ENCODE peak calls at places on chromosomes 1 and 21, in four cellular contexts. N is A673; A is GM23338; F is CD4-positive, alpha-beta memory T cell. Z is an unnamed sample.

GRCh38 chr1:53945183-53945432 is 391 bp downstream of the IFT25 start:
- DNase-seq in F (no peak), A (no peak), N (no peak), Z (peak; percentile 10)

GRCh38 chr1:97832490-97832889 is 88.3 kb downstream of the DPYD start:
- DNase-seq in A (no peak), N (peak; percentile 92), F (no peak), Z (no peak)

GRCh38 chr1:173294853-173295252 is 87.7 kb upstream of the TNFSF4 start:
- DNase-seq in N (no peak), F (no peak), A (no peak), Z (no peak)

GRCh38 chr1:208069908-208070307 is 159.0 kb upstream of the CD34 start:
- DNase-seq in F (no peak), A (no peak), N (no peak), Z (peak; percentile 18)

GRCh38 chr1:38624341-38625039 is 235.1 kb downstream of the RRAGC start:
- DNase-seq in A (no peak), F (no peak), N (no peak), Z (no peak)

GRCh38 chr1:20981903-20982695 is 194.6 kb downstream of the EIF4G3 start:
- DNase-seq in A (peak; percentile 21), F (no peak), N (peak; percentile 37), Z (peak; percentile 33)

GRCh38 chr1:182348916-182349747 is 42.5 kb downstream of the GLUL start:
- DNase-seq in N (no peak), A (no peak), F (no peak), Z (no peak)

GRCh38 chr1:60865146-60865545 is 217.2 kb upstream of the NFIA start:
- DNase-seq in N (no peak), F (no peak), A (no peak), Z (no peak)

GRCh38 chr21:45479691-45480675 is 62.3 kb downstream of the SLC19A1 start:
- DNase-seq in A (no peak), N (no peak), F (no peak), Z (no peak)

GRCh38 chr1:150575518-150576366 is 3.7 kb downstream of the MCL1 start:
- DNase-seq in F (no peak), A (peak; percentile 5), N (no peak), Z (peak; percentile 15)

GRCh38 chr1:91173379-91173890 is 151.6 kb upstream of the ZNF644 start:
- DNase-seq in A (no peak), N (peak; percentile 68), F (no peak), Z (no peak)

GRCh38 chr1:240575976-240576666 is 35.8 kb downstream of the GREM2 start:
- DNase-seq in F (peak; percentile 83), A (peak; percentile 9), N (peak; percentile 35), Z (peak; percentile 3)

GRCh38 chr1:117321680-117322609 is 45.3 kb upstream of the MAN1A2 start:
- DNase-seq in F (no peak), N (no peak), A (no peak), Z (no peak)

GRCh38 chr1:58870298-58870676 is 86.4 kb upstream of the JUN start:
- DNase-seq in F (no peak), N (no peak), A (no peak), Z (no peak)

GRCh38 chr1:152623203-152623844 is 421 bp upstream of the LCE3A start:
- DNase-seq in F (no peak), A (peak; percentile 89), N (peak; percentile 17), Z (no peak)

GRCh38 chr1:19210772-19211549 is 895 bp upstream of the UBR4 start:
- DNase-seq in F (no peak), A (peak; percentile 21), N (no peak), Z (peak; percentile 23)

GRCh38 chr1:151534662-151535278 is 5.3 kb upstream of the TUFT1 start:
- DNase-seq in A (peak; percentile 85), N (peak; percentile 71), F (peak; percentile 64), Z (peak; percentile 55)

GRCh38 chr1:80656628-80657019 is 1144.1 kb upstream of the ADGRL2 start:
- DNase-seq in N (no peak), A (no peak), F (no peak), Z (peak; percentile 48)

GRCh38 chr1:171226757-171227370 is 21.4 kb upstream of the FMO1 start:
- DNase-seq in A (peak; percentile 91), N (peak; percentile 87), F (peak; percentile 3), Z (peak; percentile 70)

GRCh38 chr1:200653022-200653462 is 16.7 kb downstream of the DDX59 start:
- DNase-seq in A (no peak), F (no peak), N (no peak), Z (no peak)

GRCh38 chr1:15249032-15249601 is 2.1 kb downstream of the FHAD1 start:
- DNase-seq in N (no peak), A (no peak), F (peak; percentile 60), Z (no peak)

GRCh38 chr1:84260852-84261518 is 40.5 kb upstream of the SAMD13 start:
- DNase-seq in A (no peak), N (no peak), F (no peak), Z (peak; percentile 44)

GRCh38 chr1:163071381-163072255 is 2.5 kb downstream of the RGS4 start:
- DNase-seq in F (peak; percentile 13), N (peak; percentile 90), A (peak; percentile 82), Z (peak; percentile 94)

GRCh38 chr1:65001238-65001792 is 35.0 kb upstream of the JAK1 start:
- DNase-seq in F (peak; percentile 66), N (peak; percentile 95), A (peak; percentile 75), Z (no peak)

GRCh38 chr1:225319951-225320350 is 107.9 kb downstream of the LBR start:
- DNase-seq in N (no peak), F (no peak), A (no peak), Z (peak; percentile 56)

GRCh38 chr1:172134087-172134731 is 286.3 kb upstream of the C1orf105 start:
- DNase-seq in A (no peak), N (no peak), F (no peak), Z (peak; percentile 83)

GRCh38 chr1:90706437-90707362 is 10.4 kb downstream of the BARHL2 start:
- DNase-seq in F (no peak), N (peak; percentile 92), A (peak; percentile 81), Z (no peak)

GRCh38 chr1:246280551-246280950 is 226.5 kb downstream of the SMYD3 start:
- DNase-seq in A (peak; percentile 21), N (peak; percentile 28), F (no peak), Z (peak; percentile 37)

GRCh38 chr21:38282921-38283320 is 26.1 kb downstream of the KCNJ15 start:
- DNase-seq in N (no peak), F (no peak), A (no peak), Z (no peak)

GRCh38 chr1:66809736-66810326 is 8.8 kb upstream of the INSL5 start:
- DNase-seq in F (no peak), N (no peak), A (no peak), Z (peak; percentile 2)

GRCh38 chr1:40712405-40712944 is 21.0 kb downstream of the NFYC start:
- DNase-seq in N (no peak), F (no peak), A (peak; percentile 24), Z (no peak)

GRCh38 chr1:40711465-40712404 is 20.2 kb downstream of the NFYC start:
- DNase-seq in A (no peak), F (no peak), N (no peak), Z (peak; percentile 97)

GRCh38 chr1:40709802-40710278 is 18.3 kb downstream of the NFYC start:
- DNase-seq in N (no peak), F (no peak), A (no peak), Z (no peak)

GRCh38 chr1:40709100-40709801 is 17.7 kb downstream of the NFYC start:
- DNase-seq in A (peak; percentile 98), F (peak; percentile 83), N (peak; percentile 96), Z (peak; percentile 96)

DNA sequence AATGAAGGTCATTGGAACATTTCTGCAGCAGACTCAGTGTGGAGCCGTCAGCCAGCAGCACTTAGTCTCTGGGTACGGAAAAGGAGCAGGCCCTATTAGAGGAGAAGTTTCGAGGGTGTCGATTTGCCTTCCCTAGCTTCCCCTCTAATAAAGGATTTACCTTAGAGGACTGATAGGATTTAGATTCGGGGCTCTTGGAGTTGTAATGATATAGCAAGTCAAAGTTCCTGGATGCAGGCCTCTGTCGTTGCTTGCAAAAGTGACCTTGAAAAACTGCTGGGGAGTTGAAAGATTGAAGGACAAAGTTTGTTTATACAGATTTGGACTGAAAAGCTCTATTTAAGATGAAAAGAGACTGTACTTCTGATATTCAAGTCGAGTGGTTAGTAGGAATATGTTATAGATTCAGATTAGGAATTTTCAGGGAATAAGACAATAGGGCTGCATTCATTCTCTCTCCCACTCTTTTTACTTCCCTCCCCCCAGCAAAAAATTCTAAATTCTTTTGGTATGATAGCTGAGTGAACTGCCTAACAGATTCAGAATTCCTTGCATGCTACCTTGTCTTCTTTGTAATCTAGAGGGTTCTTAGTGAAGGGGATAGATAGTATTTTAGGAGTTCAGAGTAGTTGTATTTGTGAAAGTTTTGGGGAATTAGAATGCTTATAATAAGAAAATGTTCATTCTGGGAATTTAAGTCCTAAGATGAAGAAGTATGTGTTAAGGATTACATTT is 19.2 kb downstream of the NFYC start:
- DNase-seq in A (peak; percentile 43), F (no peak), N (no peak), Z (no peak)
- H3K4me3 ChIP-seq in A (peak overlapping the region; percentile 50), F (no peak overlapping the region), N (peak overlapping the region; percentile 56), Z (peak overlapping the region; percentile 16)

GRCh38 chr21:17901458-17902092 is 82.4 kb upstream of the C21orf91 start:
- DNase-seq in A (no peak), F (no peak), N (no peak), Z (peak; percentile 30)
- H3K4me3 ChIP-seq in A (no peak overlapping the region), F (no peak overlapping the region), N (no peak overlapping the region), Z (no peak overlapping the region)

GRCh38 chr21:32412162-32412997 is at the start of gene EVA1C:
- DNase-seq in F (peak; percentile 82), A (peak; percentile 73), N (peak; percentile 63), Z (peak; percentile 43)

GRCh38 chr21:32410916-32411315 is 1.6 kb upstream of the EVA1C start:
- DNase-seq in N (no peak), A (no peak), F (no peak), Z (no peak)

GRCh38 chr21:32410291-32410690 is 2.2 kb upstream of the EVA1C start:
- DNase-seq in F (no peak), A (no peak), N (no peak), Z (no peak)

GRCh38 chr21:32412998-32413504 is 545 bp downstream of the EVA1C start:
- DNase-seq in N (peak; percentile 36), A (peak; percentile 63), F (no peak), Z (peak; percentile 22)

GRCh38 chr21:32411366-32412161 is 942 bp upstream of the EVA1C start:
- DNase-seq in F (peak; percentile 58), A (peak; percentile 74), N (peak; percentile 76), Z (no peak)
- H3K4me3 ChIP-seq in F (peak overlapping the region; percentile 40), A (peak overlapping the region; percentile 82), N (peak overlapping the region; percentile 67), Z (peak overlapping the region; percentile 64)

GRCh38 chr1:205374205-205375078 is 17.7 kb upstream of the KLHDC8A start:
- DNase-seq in N (no peak), F (no peak), A (no peak), Z (peak; percentile 78)

GRCh38 chr1:205370780-205371179 is 14.1 kb upstream of the KLHDC8A start:
- DNase-seq in F (no peak), N (no peak), A (no peak), Z (no peak)

GRCh38 chr1:205369621-205370230 is 13.0 kb upstream of the KLHDC8A start:
- DNase-seq in N (no peak), A (no peak), F (no peak), Z (no peak)

GRCh38 chr1:205375816-205376545 is 19.3 kb upstream of the KLHDC8A start:
- DNase-seq in N (peak; percentile 68), A (peak; percentile 87), F (no peak), Z (peak; percentile 73)

GRCh38 chr1:205373022-205373421 is 16.3 kb upstream of the KLHDC8A start:
- DNase-seq in F (no peak), N (no peak), A (peak; percentile 48), Z (no peak)
- H3K4me3 ChIP-seq in F (no peak overlapping the region), N (no peak overlapping the region), A (no peak overlapping the region), Z (no peak overlapping the region)